ENCODE peak calls at places on chromosomes 4 and X, in eight cellular contexts. One of them, this sample, is unnamed.

GRCh38 chrX:153953342-153953830 is 8.9 kb upstream of the RENBP start:
- DNase-seq in IMR-90: peak; percentile 50
- DNase-seq in fibroblast of mammary gland: peak; percentile 60
- DNase-seq in endodermal cell: peak; percentile 92
- DNase-seq in tibial artery: peak; percentile 56
- DNase-seq in heart left ventricle: peak; percentile 60
- DNase-seq in foreskin keratinocyte: no peak
- DNase-seq in WTC11: peak; percentile 82
- DNase-seq in this sample: peak; percentile 49

GRCh38 chrX:110086916-110087484 is 84.1 kb downstream of the TMEM164 start:
- DNase-seq in IMR-90: peak; percentile 96
- DNase-seq in fibroblast of mammary gland: peak; percentile 96
- DNase-seq in endodermal cell: no peak
- DNase-seq in tibial artery: no peak
- DNase-seq in heart left ventricle: no peak
- DNase-seq in foreskin keratinocyte: peak; percentile 92
- DNase-seq in WTC11: no peak
- DNase-seq in this sample: peak; percentile 68

GRCh38 chr4:24857996-24858395 is 54.8 kb downstream of the CCDC149 start:
- DNase-seq in IMR-90: peak; percentile 78
- DNase-seq in fibroblast of mammary gland: peak; percentile 80
- DNase-seq in endodermal cell: no peak
- DNase-seq in tibial artery: no peak
- DNase-seq in heart left ventricle: peak; percentile 16
- DNase-seq in foreskin keratinocyte: no peak
- DNase-seq in WTC11: no peak
- DNase-seq in this sample: no peak

GRCh38 chr4:112910109-112910736 is 139.2 kb upstream of the ANK2 start:
- DNase-seq in IMR-90: peak; percentile 13
- DNase-seq in fibroblast of mammary gland: peak; percentile 73
- DNase-seq in endodermal cell: no peak
- DNase-seq in tibial artery: no peak
- DNase-seq in heart left ventricle: no peak
- DNase-seq in foreskin keratinocyte: no peak
- DNase-seq in WTC11: no peak
- DNase-seq in this sample: no peak

GRCh38 chr4:120918788-120919187 is 3.7 kb downstream of the PRDM5 start:
- DNase-seq in IMR-90: peak; percentile 19
- DNase-seq in fibroblast of mammary gland: no peak
- DNase-seq in endodermal cell: no peak
- DNase-seq in tibial artery: no peak
- DNase-seq in heart left ventricle: peak; percentile 36
- DNase-seq in foreskin keratinocyte: no peak
- DNase-seq in WTC11: no peak
- DNase-seq in this sample: no peak

GRCh38 chrX:103101280-103102042 is 8.5 kb upstream of the NXF3 start:
- DNase-seq in IMR-90: no peak
- DNase-seq in fibroblast of mammary gland: no peak
- DNase-seq in endodermal cell: peak; percentile 66
- DNase-seq in tibial artery: no peak
- DNase-seq in heart left ventricle: no peak
- DNase-seq in foreskin keratinocyte: no peak
- DNase-seq in WTC11: peak; percentile 14
- DNase-seq in this sample: no peak

GRCh38 chr4:151766691-151767090 is 5.9 kb upstream of the GATB start:
- DNase-seq in IMR-90: no peak
- DNase-seq in fibroblast of mammary gland: no peak
- DNase-seq in endodermal cell: peak; percentile 49
- DNase-seq in tibial artery: no peak
- DNase-seq in heart left ventricle: no peak
- DNase-seq in foreskin keratinocyte: no peak
- DNase-seq in WTC11: peak; percentile 14
- DNase-seq in this sample: no peak

GRCh38 chr4:139666735-139667266 is 1.2 kb downstream of the MGST2 start:
- DNase-seq in IMR-90: peak; percentile 76
- DNase-seq in fibroblast of mammary gland: peak; percentile 52
- DNase-seq in endodermal cell: no peak
- DNase-seq in tibial artery: peak; percentile 33
- DNase-seq in heart left ventricle: peak; percentile 48
- DNase-seq in foreskin keratinocyte: peak; percentile 60
- DNase-seq in WTC11: no peak
- DNase-seq in this sample: peak; percentile 50

GRCh38 chr4:2059726-2060577 is 825 bp downstream of the NAT8L start:
- DNase-seq in IMR-90: no peak
- DNase-seq in fibroblast of mammary gland: peak; percentile 5
- DNase-seq in endodermal cell: no peak
- DNase-seq in tibial artery: no peak
- DNase-seq in heart left ventricle: no peak
- DNase-seq in foreskin keratinocyte: no peak
- DNase-seq in WTC11: no peak
- DNase-seq in this sample: no peak

GRCh38 chrX:5236096-5236495 is 992.6 kb downstream of the NLGN4X start:
- DNase-seq in IMR-90: no peak
- DNase-seq in fibroblast of mammary gland: no peak
- DNase-seq in endodermal cell: peak; percentile 59
- DNase-seq in tibial artery: no peak
- DNase-seq in heart left ventricle: no peak
- DNase-seq in foreskin keratinocyte: no peak
- DNase-seq in WTC11: peak; percentile 9
- DNase-seq in this sample: no peak

GRCh38 chrX:118569676-118570075 is 74.1 kb downstream of the DOCK11 start:
- DNase-seq in IMR-90: no peak
- DNase-seq in fibroblast of mammary gland: peak; percentile 24
- DNase-seq in endodermal cell: no peak
- DNase-seq in tibial artery: no peak
- DNase-seq in heart left ventricle: no peak
- DNase-seq in foreskin keratinocyte: no peak
- DNase-seq in WTC11: no peak
- DNase-seq in this sample: no peak

GRCh38 chr4:76087007-76087769 is 12.7 kb downstream of the ART3 start:
- DNase-seq in IMR-90: peak; percentile 61
- DNase-seq in fibroblast of mammary gland: peak; percentile 73
- DNase-seq in endodermal cell: peak; percentile 85
- DNase-seq in tibial artery: no peak
- DNase-seq in heart left ventricle: peak; percentile 42
- DNase-seq in foreskin keratinocyte: peak; percentile 67
- DNase-seq in WTC11: peak; percentile 56
- DNase-seq in this sample: peak; percentile 69

GRCh38 chr4:76634239-76634638 is 199.2 kb downstream of the SHROOM3 start:
- DNase-seq in IMR-90: peak; percentile 65
- DNase-seq in fibroblast of mammary gland: peak; percentile 59
- DNase-seq in endodermal cell: no peak
- DNase-seq in tibial artery: no peak
- DNase-seq in heart left ventricle: no peak
- DNase-seq in foreskin keratinocyte: peak; percentile 73
- DNase-seq in WTC11: no peak
- DNase-seq in this sample: peak; percentile 78

GRCh38 chrX:107714196-107714811 is 61.3 kb downstream of the TSC22D3 start:
- DNase-seq in IMR-90: no peak
- DNase-seq in fibroblast of mammary gland: peak; percentile 35
- DNase-seq in endodermal cell: peak; percentile 72
- DNase-seq in tibial artery: no peak
- DNase-seq in heart left ventricle: no peak
- DNase-seq in foreskin keratinocyte: no peak
- DNase-seq in WTC11: no peak
- DNase-seq in this sample: no peak

GRCh38 chr4:135243960-135244561 is 1042.5 kb upstream of the PABPC4L start:
- DNase-seq in IMR-90: peak; percentile 70
- DNase-seq in fibroblast of mammary gland: peak; percentile 1
- DNase-seq in endodermal cell: no peak
- DNase-seq in tibial artery: no peak
- DNase-seq in heart left ventricle: no peak
- DNase-seq in foreskin keratinocyte: no peak
- DNase-seq in WTC11: no peak
- DNase-seq in this sample: no peak

GRCh38 chr4:180587379-180587778 is 1655.8 kb upstream of the TENM3 start:
- DNase-seq in IMR-90: no peak
- DNase-seq in fibroblast of mammary gland: no peak
- DNase-seq in endodermal cell: no peak
- DNase-seq in tibial artery: no peak
- DNase-seq in heart left ventricle: no peak
- DNase-seq in foreskin keratinocyte: no peak
- DNase-seq in WTC11: no peak
- DNase-seq in this sample: no peak
- TF ChIP-seq CTCF in IMR-90: no peak
- TF ChIP-seq CTCF in fibroblast of mammary gland: no peak
- TF ChIP-seq CTCF in endodermal cell: peak; percentile 72
- TF ChIP-seq CTCF in tibial artery: no peak
- TF ChIP-seq CTCF in heart left ventricle: no peak
- TF ChIP-seq CTCF in foreskin keratinocyte: peak; percentile 18
- TF ChIP-seq CTCF in WTC11: no peak
- TF ChIP-seq CTCF in this sample: no peak

GRCh38 chrX:131812847-131813825 is 210.0 kb upstream of the STK26 start:
- DNase-seq in IMR-90: peak; percentile 79
- DNase-seq in fibroblast of mammary gland: peak; percentile 77
- DNase-seq in endodermal cell: no peak
- DNase-seq in tibial artery: no peak
- DNase-seq in heart left ventricle: peak; percentile 60
- DNase-seq in foreskin keratinocyte: no peak
- DNase-seq in WTC11: no peak
- DNase-seq in this sample: no peak

GRCh38 chrX:131821945-131822622 is 201.0 kb upstream of the STK26 start:
- DNase-seq in IMR-90: peak; percentile 85
- DNase-seq in fibroblast of mammary gland: peak; percentile 80
- DNase-seq in endodermal cell: no peak
- DNase-seq in tibial artery: no peak
- DNase-seq in heart left ventricle: peak; percentile 23
- DNase-seq in foreskin keratinocyte: no peak
- DNase-seq in WTC11: no peak
- DNase-seq in this sample: no peak

GRCh38 chrX:131818297-131818936 is 204.7 kb upstream of the STK26 start:
- DNase-seq in IMR-90: no peak
- DNase-seq in fibroblast of mammary gland: no peak
- DNase-seq in endodermal cell: no peak
- DNase-seq in tibial artery: no peak
- DNase-seq in heart left ventricle: no peak
- DNase-seq in foreskin keratinocyte: peak; percentile 7
- DNase-seq in WTC11: no peak
- DNase-seq in this sample: no peak

DNA sequence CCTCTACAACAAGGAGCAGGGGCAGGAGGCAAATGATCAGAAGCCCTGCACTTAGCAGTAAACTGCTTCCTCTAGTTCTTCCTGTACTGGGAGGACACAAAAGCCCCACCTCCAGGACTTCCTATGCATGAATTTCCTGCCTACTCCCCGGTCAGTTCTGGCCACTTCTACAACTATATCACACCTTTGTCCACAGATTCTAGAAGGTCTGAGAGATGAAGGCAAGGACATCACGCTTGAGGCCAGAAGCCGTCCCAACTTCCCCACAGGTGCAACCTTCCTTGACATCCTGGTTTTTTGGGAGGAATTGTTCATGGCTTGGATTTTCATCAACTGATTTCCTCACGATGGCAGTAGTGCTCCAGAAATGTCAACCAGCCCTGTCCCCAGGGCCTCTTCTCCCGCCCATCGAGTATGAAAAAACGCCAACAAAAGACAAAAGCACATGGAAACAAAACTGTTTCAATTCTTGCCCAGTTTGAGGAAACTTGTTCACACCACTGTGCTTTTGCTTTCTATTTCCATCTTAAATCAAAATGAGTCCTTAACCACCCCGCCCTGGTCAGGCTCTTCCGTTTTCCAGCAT is 206.5 kb upstream of the STK26 start:
- DNase-seq in IMR-90: peak; percentile 74
- DNase-seq in fibroblast of mammary gland: peak; percentile 75
- DNase-seq in endodermal cell: no peak
- DNase-seq in tibial artery: peak; percentile 45
- DNase-seq in heart left ventricle: peak; percentile 74
- DNase-seq in foreskin keratinocyte: no peak
- DNase-seq in WTC11: no peak
- DNase-seq in this sample: peak; percentile 5
- TF ChIP-seq CTCF in IMR-90: peak; percentile 54
- TF ChIP-seq CTCF in fibroblast of mammary gland: peak; percentile 26
- TF ChIP-seq CTCF in endodermal cell: no peak
- TF ChIP-seq CTCF in tibial artery: peak; percentile 37
- TF ChIP-seq CTCF in heart left ventricle: peak; percentile 60
- TF ChIP-seq CTCF in foreskin keratinocyte: no peak
- TF ChIP-seq CTCF in WTC11: no peak
- TF ChIP-seq CTCF in this sample: no peak

DNA sequence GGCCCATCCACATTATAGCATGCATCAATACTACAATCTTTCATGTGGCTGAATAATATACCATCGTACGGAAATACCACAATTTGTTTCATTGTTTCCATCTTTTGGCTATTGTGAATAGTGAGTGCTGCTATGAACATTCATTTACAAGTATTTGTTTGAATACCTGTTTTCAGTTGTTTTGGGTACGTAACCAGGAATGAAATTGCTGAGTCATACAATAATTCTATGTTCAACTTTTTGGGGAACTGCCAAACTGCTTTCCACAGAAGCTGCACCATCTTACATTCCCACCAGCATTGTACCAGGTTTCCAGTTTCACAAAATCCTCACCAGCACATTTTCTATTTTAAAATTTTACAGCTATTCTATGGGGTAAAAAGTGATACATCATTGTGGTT is 28.5 kb upstream of the MANBA start:
- DNase-seq in IMR-90: peak; percentile 83
- DNase-seq in fibroblast of mammary gland: peak; percentile 76
- DNase-seq in endodermal cell: no peak
- DNase-seq in tibial artery: no peak
- DNase-seq in heart left ventricle: no peak
- DNase-seq in foreskin keratinocyte: peak; percentile 60
- DNase-seq in WTC11: no peak
- DNase-seq in this sample: no peak
- TF ChIP-seq CTCF in IMR-90: no peak
- TF ChIP-seq CTCF in fibroblast of mammary gland: no peak
- TF ChIP-seq CTCF in endodermal cell: no peak
- TF ChIP-seq CTCF in tibial artery: no peak
- TF ChIP-seq CTCF in heart left ventricle: no peak
- TF ChIP-seq CTCF in foreskin keratinocyte: no peak
- TF ChIP-seq CTCF in WTC11: no peak
- TF ChIP-seq CTCF in this sample: no peak

DNA sequence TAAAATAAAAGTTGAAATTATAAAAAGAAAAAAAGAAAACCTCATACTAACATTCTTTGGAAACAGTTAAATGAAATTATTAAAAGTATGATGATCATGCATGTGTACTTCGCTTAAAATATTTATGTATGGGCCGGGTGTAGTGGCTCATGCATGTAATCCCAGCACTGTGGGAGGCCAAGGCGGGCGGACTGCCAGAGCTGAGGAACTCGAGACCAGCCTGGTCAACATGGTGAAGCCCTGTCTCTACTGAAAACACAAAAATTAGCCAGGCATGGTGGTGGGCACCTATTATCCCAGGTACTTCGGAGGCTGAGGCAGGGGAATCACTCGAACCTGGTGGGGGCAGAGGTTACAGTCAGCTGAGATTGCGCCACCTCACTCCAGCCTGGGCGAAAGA is 952.2 kb upstream of the FTHL17 start:
- DNase-seq in IMR-90: no peak
- DNase-seq in fibroblast of mammary gland: no peak
- DNase-seq in endodermal cell: no peak
- DNase-seq in tibial artery: no peak
- DNase-seq in heart left ventricle: no peak
- DNase-seq in foreskin keratinocyte: no peak
- DNase-seq in WTC11: no peak
- DNase-seq in this sample: no peak
- TF ChIP-seq CTCF in IMR-90: no peak
- TF ChIP-seq CTCF in fibroblast of mammary gland: no peak
- TF ChIP-seq CTCF in endodermal cell: no peak
- TF ChIP-seq CTCF in tibial artery: no peak
- TF ChIP-seq CTCF in heart left ventricle: no peak
- TF ChIP-seq CTCF in foreskin keratinocyte: no peak
- TF ChIP-seq CTCF in WTC11: no peak
- TF ChIP-seq CTCF in this sample: no peak

This sample was measured in RWPE1.